ENCODE peak calls at places on chromosomes 13 and 19, in five cellular contexts. One of them, this sample, is unnamed.

GRCh38 chr19:50378169-50378862 is 2.1 kb downstream of the NR1H2 start:
- DNase-seq in HepG2: no peak
- DNase-seq in GM12878: no peak
- DNase-seq in K562: peak
- DNase-seq in H1: no peak
- DNase-seq in this sample: no peak

GRCh38 chr13:96734499-96734898 is 259.8 kb downstream of the OXGR1 start:
- DNase-seq in H1: no peak
- DNase-seq in GM12878: no peak
- DNase-seq in K562: no peak
- DNase-seq in HepG2: no peak
- DNase-seq in this sample: no peak

GRCh38 chr19:13091400-13092161 is 11.1 kb downstream of the LYL1 start:
- DNase-seq in H1: peak
- DNase-seq in GM12878: no peak
- DNase-seq in K562: no peak
- DNase-seq in HepG2: no peak
- DNase-seq in this sample: no peak

GRCh38 chr13:57470491-57470890 is 161.1 kb upstream of the PCDH17 start:
- DNase-seq in H1: no peak
- DNase-seq in GM12878: no peak
- DNase-seq in K562: no peak
- DNase-seq in HepG2: no peak
- DNase-seq in this sample: no peak

GRCh38 chr13:105979586-105979985 is 555.9 kb downstream of the EFNB2 start:
- DNase-seq in HepG2: no peak
- DNase-seq in K562: no peak
- DNase-seq in GM12878: no peak
- DNase-seq in H1: no peak
- DNase-seq in this sample: no peak

GRCh38 chr13:99886706-99887105 is 84.9 kb downstream of the ZIC5 start:
- DNase-seq in K562: no peak
- DNase-seq in H1: peak
- DNase-seq in GM12878: no peak
- DNase-seq in HepG2: no peak
- DNase-seq in this sample: no peak

GRCh38 chr13:50677687-50678463 is 165.6 kb downstream of the DLEU7 start:
- DNase-seq in H1: no peak
- DNase-seq in K562: no peak
- DNase-seq in GM12878: no peak
- DNase-seq in HepG2: no peak
- DNase-seq in this sample: no peak

GRCh38 chr13:98959775-98960325 is 18.0 kb downstream of the DOCK9 start:
- DNase-seq in GM12878: no peak
- DNase-seq in K562: no peak
- DNase-seq in HepG2: no peak
- DNase-seq in H1: no peak
- DNase-seq in this sample: no peak

GRCh38 chr13:38308736-38309135 is 40.9 kb upstream of the UFM1 start:
- DNase-seq in GM12878: no peak
- DNase-seq in HepG2: no peak
- DNase-seq in K562: no peak
- DNase-seq in H1: no peak
- DNase-seq in this sample: no peak

GRCh38 chr13:108586826-108587225 is 42.6 kb upstream of the MYO16 start:
- DNase-seq in K562: no peak
- DNase-seq in GM12878: no peak
- DNase-seq in H1: no peak
- DNase-seq in HepG2: no peak
- DNase-seq in this sample: no peak

GRCh38 chr13:105925496-105925895 is 610.0 kb downstream of the EFNB2 start:
- DNase-seq in H1: no peak
- DNase-seq in K562: no peak
- DNase-seq in HepG2: no peak
- DNase-seq in GM12878: no peak
- DNase-seq in this sample: no peak

GRCh38 chr19:46610851-46611770 is 10.0 kb downstream of the CALM3 start:
- DNase-seq in K562: no peak
- DNase-seq in HepG2: no peak
- DNase-seq in GM12878: no peak
- DNase-seq in H1: no peak
- DNase-seq in this sample: no peak

GRCh38 chr13:110877737-110878136 is 37.1 kb downstream of the ANKRD10 start:
- DNase-seq in H1: no peak
- DNase-seq in HepG2: no peak
- DNase-seq in GM12878: no peak
- DNase-seq in K562: no peak
- DNase-seq in this sample: no peak

GRCh38 chr19:31110331-31110730 is 238.9 kb downstream of the TSHZ3 start:
- DNase-seq in GM12878: no peak
- DNase-seq in HepG2: no peak
- DNase-seq in K562: no peak
- DNase-seq in H1: peak
- DNase-seq in this sample: no peak

GRCh38 chr19:39436350-39436716 is 584 bp upstream of the RPS16 start:
- DNase-seq in HepG2: no peak
- DNase-seq in H1: no peak
- DNase-seq in K562: no peak
- DNase-seq in GM12878: no peak
- DNase-seq in this sample: no peak

GRCh38 chr13:98480915-98481510 is 95.9 kb downstream of the STK24 start:
- DNase-seq in GM12878: no peak
- DNase-seq in K562: peak
- DNase-seq in HepG2: no peak
- DNase-seq in H1: no peak
- DNase-seq in this sample: no peak

GRCh38 chr19:8449830-8450229 is 5.1 kb downstream of the HNRNPM start:
- DNase-seq in H1: no peak
- DNase-seq in K562: no peak
- DNase-seq in HepG2: peak
- DNase-seq in GM12878: no peak
- DNase-seq in this sample: no peak

GRCh38 chr19:6787393-6787792 is 14.9 kb downstream of the VAV1 start:
- DNase-seq in HepG2: no peak
- DNase-seq in GM12878: no peak
- DNase-seq in H1: no peak
- DNase-seq in K562: no peak
- DNase-seq in this sample: no peak

GRCh38 chr19:4660181-4660791 is 9.9 kb downstream of the MYDGF start:
- DNase-seq in K562: no peak
- DNase-seq in H1: peak
- DNase-seq in GM12878: no peak
- DNase-seq in HepG2: peak
- DNase-seq in this sample: no peak

GRCh38 chr19:19619849-19620210 is 1.3 kb upstream of the PBX4 start:
- DNase-seq in GM12878: no peak
- DNase-seq in HepG2: no peak
- DNase-seq in K562: no peak
- DNase-seq in H1: no peak
- DNase-seq in this sample: no peak

GRCh38 chr19:10968527-10969081 is 7.8 kb downstream of the SMARCA4 start:
- DNase-seq in H1: no peak
- DNase-seq in GM12878: peak
- DNase-seq in K562: no peak
- DNase-seq in HepG2: no peak
- DNase-seq in this sample: no peak

GRCh38 chr19:54662730-54663129 is at the start of gene LILRB4:
- DNase-seq in HepG2: no peak
- DNase-seq in K562: no peak
- DNase-seq in H1: no peak
- DNase-seq in GM12878: no peak
- DNase-seq in this sample: no peak

GRCh38 chr13:42275098-42275471 is 3.1 kb downstream of the AKAP11 start:
- DNase-seq in K562: no peak
- DNase-seq in HepG2: no peak
- DNase-seq in H1: no peak
- DNase-seq in GM12878: peak
- DNase-seq in this sample: no peak

GRCh38 chr19:48724796-48725753 is 5.5 kb upstream of the MAMSTR start:
- DNase-seq in H1: no peak
- DNase-seq in K562: peak
- DNase-seq in HepG2: no peak
- DNase-seq in GM12878: no peak
- DNase-seq in this sample: peak

GRCh38 chr19:29255006-29255405 is 42.1 kb upstream of the UQCRFS1 start:
- DNase-seq in K562: no peak
- DNase-seq in GM12878: no peak
- DNase-seq in HepG2: no peak
- DNase-seq in H1: no peak
- DNase-seq in this sample: no peak

GRCh38 chr19:56141416-56141992 is 417 bp downstream of the ZNF444 start:
- DNase-seq in H1: peak
- DNase-seq in HepG2: no peak
- DNase-seq in K562: no peak
- DNase-seq in GM12878: no peak
- DNase-seq in this sample: no peak

GRCh38 chr13:36725936-36726335 is 52.1 kb downstream of the SERTM1 start:
- DNase-seq in K562: no peak
- DNase-seq in HepG2: no peak
- DNase-seq in H1: no peak
- DNase-seq in GM12878: no peak
- DNase-seq in this sample: no peak

GRCh38 chr13:36724141-36724540 is 50.3 kb downstream of the SERTM1 start:
- DNase-seq in K562: no peak
- DNase-seq in H1: no peak
- DNase-seq in GM12878: no peak
- DNase-seq in HepG2: no peak
- DNase-seq in this sample: no peak

DNA sequence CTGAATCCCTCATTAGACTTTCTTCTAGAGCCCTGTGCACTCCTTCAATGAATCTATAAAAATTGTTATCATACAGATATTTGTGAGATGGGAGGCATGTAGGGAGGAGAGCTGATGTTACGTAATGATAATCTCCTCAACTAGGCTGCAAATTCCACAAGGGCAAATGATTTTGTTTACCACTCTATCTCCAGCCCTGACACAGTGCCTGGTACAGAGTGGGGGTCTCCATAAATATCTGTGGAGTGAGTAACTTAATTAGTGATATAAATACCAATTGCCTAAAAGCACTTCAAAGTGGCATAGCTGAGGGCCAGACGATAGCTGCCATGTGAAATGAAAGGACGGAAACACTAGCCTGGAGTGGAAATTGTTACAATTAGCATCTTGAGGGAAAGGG is 54.2 kb downstream of the SERTM1 start:
- DNase-seq in K562: no peak
- DNase-seq in HepG2: no peak
- DNase-seq in H1: no peak
- DNase-seq in GM12878: no peak
- DNase-seq in this sample: no peak
- TF ChIP-seq SRF in K562: no peak
- TF ChIP-seq SRF in HepG2: no peak
- TF ChIP-seq SRF in H1: no peak
- TF ChIP-seq SRF in GM12878: no peak
- TF ChIP-seq SRF in this sample: no peak

GRCh38 chr19:734716-735115 is 16.2 kb upstream of the MISP start:
- DNase-seq in H1: no peak
- DNase-seq in GM12878: no peak
- DNase-seq in K562: no peak
- DNase-seq in HepG2: no peak
- DNase-seq in this sample: no peak

GRCh38 chr19:736125-736524 is 14.8 kb upstream of the MISP start:
- DNase-seq in HepG2: no peak
- DNase-seq in H1: no peak
- DNase-seq in GM12878: no peak
- DNase-seq in K562: no peak
- DNase-seq in this sample: no peak

GRCh38 chr19:738509-739128 is 12.3 kb upstream of the MISP start:
- DNase-seq in H1: no peak
- DNase-seq in GM12878: no peak
- DNase-seq in HepG2: peak
- DNase-seq in K562: no peak
- DNase-seq in this sample: no peak

GRCh38 chr19:739998-740715 is 10.8 kb upstream of the MISP start:
- DNase-seq in GM12878: no peak
- DNase-seq in K562: peak
- DNase-seq in H1: no peak
- DNase-seq in HepG2: peak
- DNase-seq in this sample: no peak

DNA sequence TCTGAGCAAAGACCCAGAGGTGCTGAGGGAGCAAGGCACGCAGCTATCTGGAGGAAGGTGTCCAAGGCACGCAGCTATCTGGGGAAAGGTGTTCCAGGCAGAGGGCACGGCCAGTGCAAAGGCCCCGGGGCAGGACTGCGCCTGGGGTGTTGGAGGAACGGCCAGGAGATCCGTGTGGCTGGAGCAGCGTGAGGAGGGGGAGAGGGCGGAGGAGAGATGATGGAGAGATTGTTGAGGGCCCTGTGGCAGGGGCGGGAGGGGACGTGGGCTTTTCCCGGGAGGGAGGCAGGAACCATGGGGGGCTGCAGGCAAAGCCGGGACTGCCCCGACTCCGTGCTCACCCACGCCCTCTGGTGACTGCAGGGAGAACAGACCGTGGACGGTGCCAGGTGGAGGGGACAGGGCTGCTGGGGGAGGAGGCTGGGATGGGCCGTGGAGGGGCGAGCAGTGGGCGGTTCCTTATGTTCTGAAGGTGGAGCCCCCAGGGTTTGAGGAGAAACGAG is 13.3 kb upstream of the MISP start:
- DNase-seq in GM12878: no peak
- DNase-seq in K562: peak
- DNase-seq in HepG2: peak
- DNase-seq in H1: peak
- DNase-seq in this sample: no peak
- TF ChIP-seq SRF in GM12878: no peak
- TF ChIP-seq SRF in K562: no peak
- TF ChIP-seq SRF in HepG2: no peak
- TF ChIP-seq SRF in H1: no peak
- TF ChIP-seq SRF in this sample: no peak

GRCh38 chr13:102680842-102681725 is 13.8 kb downstream of the METTL21C start:
- DNase-seq in H1: no peak
- DNase-seq in GM12878: no peak
- DNase-seq in HepG2: no peak
- DNase-seq in K562: no peak
- DNase-seq in this sample: no peak
- TF ChIP-seq SRF in H1: no peak
- TF ChIP-seq SRF in GM12878: no peak
- TF ChIP-seq SRF in HepG2: no peak
- TF ChIP-seq SRF in K562: no peak
- TF ChIP-seq SRF in this sample: no peak

GRCh38 chr13:25899464-25899863 is 152.4 kb downstream of the SHISA2 start:
- DNase-seq in K562: no peak
- DNase-seq in GM12878: no peak
- DNase-seq in HepG2: no peak
- DNase-seq in H1: no peak
- DNase-seq in this sample: no peak

GRCh38 chr13:25902946-25903345 is 148.9 kb downstream of the SHISA2 start:
- DNase-seq in GM12878: peak
- DNase-seq in HepG2: no peak
- DNase-seq in H1: no peak
- DNase-seq in K562: no peak
- DNase-seq in this sample: no peak

GRCh38 chr13:25899952-25900351 is 151.9 kb downstream of the SHISA2 start:
- DNase-seq in H1: no peak
- DNase-seq in K562: no peak
- DNase-seq in GM12878: no peak
- DNase-seq in HepG2: no peak
- DNase-seq in this sample: no peak

GRCh38 chr13:25901460-25902376 is 150.1 kb downstream of the SHISA2 start:
- DNase-seq in H1: no peak
- DNase-seq in GM12878: peak
- DNase-seq in HepG2: peak
- DNase-seq in K562: no peak
- DNase-seq in this sample: no peak

GRCh38 chr13:25898991-25899390 is 152.8 kb downstream of the SHISA2 start:
- DNase-seq in H1: no peak
- DNase-seq in GM12878: no peak
- DNase-seq in K562: no peak
- DNase-seq in HepG2: no peak
- DNase-seq in this sample: no peak
- TF ChIP-seq SRF in H1: no peak
- TF ChIP-seq SRF in GM12878: no peak
- TF ChIP-seq SRF in K562: no peak
- TF ChIP-seq SRF in HepG2: no peak
- TF ChIP-seq SRF in this sample: no peak